ENCODE peak calls at places on chromosomes 4 and X, in four cellular contexts. Q is nephron progenitor cell, U is dermis microvascular lymphatic vessel endothelial cell, P is AG04450. Z is an unnamed sample.

GRCh38 chr4:115275615-115276014 is 162.2 kb upstream of the NDST4 start:
- DNase-seq in Q (no peak), U (no peak), P (no peak), Z (no peak)

GRCh38 chr4:47451657-47452056 is 11.8 kb downstream of the COMMD8 start:
- DNase-seq in Q (no peak), U (no peak), P (peak), Z (no peak)

GRCh38 chr4:136343340-136343739 is 1189.0 kb downstream of the PCDH18 start:
- DNase-seq in Q (no peak), U (no peak), P (no peak), Z (no peak)

GRCh38 chr4:95231713-95232112 is 317.1 kb downstream of the UNC5C start:
- DNase-seq in Q (no peak), U (no peak), P (no peak), Z (no peak)

GRCh38 chr4:112114452-112114851 is 30.8 kb upstream of the FAM241A start:
- DNase-seq in Q (no peak), U (no peak), P (no peak), Z (no peak)

GRCh38 chr4:123299212-123299651 is 97.4 kb upstream of the SPRY1 start:
- DNase-seq in Q (no peak), U (peak), P (peak), Z (no peak)

GRCh38 chr4:164261831-164262230 is 492.1 kb upstream of the SMIM31 start:
- DNase-seq in Q (no peak), U (no peak), P (no peak), Z (no peak)

GRCh38 chr4:146641762-146642161 is 3.1 kb downstream of the POU4F2 start:
- DNase-seq in Q (no peak), U (no peak), P (no peak), Z (no peak)

GRCh38 chr4:74499986-74500781 is 55.2 kb downstream of the AREG start:
- DNase-seq in Q (no peak), U (no peak), P (no peak), Z (no peak)

GRCh38 chrX:139423186-139423585 is 107.4 kb upstream of the F9 start:
- DNase-seq in Q (no peak), U (no peak), P (no peak), Z (no peak)

GRCh38 chr4:3396611-3397010 is 45.2 kb upstream of the HGFAC start:
- DNase-seq in Q (no peak), U (no peak), P (no peak), Z (no peak)

GRCh38 chr4:10122236-10122932 is 5.8 kb upstream of the WDR1 start:
- DNase-seq in Q (no peak), U (no peak), P (no peak), Z (no peak)

GRCh38 chr4:78781925-78782324 is 5.8 kb downstream of the BMP2K start:
- DNase-seq in Q (no peak), U (no peak), P (no peak), Z (peak)

GRCh38 chr4:26055855-26056254 is 141.8 kb downstream of the SMIM20 start:
- DNase-seq in Q (no peak), U (no peak), P (no peak), Z (no peak)